ENCODE peak calls at places on chromosomes 2 and 18, in nine cellular contexts. X is iris pigment epithelial cell, T is RCC 7860, B is C1 segment of cervical spinal cord, V is T47D, P is GM03348, L is Kasumi-1, A is nucleus accumbens, D is NB4. F is an unnamed sample.

GRCh38 chr2:98701230-98701629 is 29.7 kb downstream of the MGAT4A start:
- DNase-seq in L (no peak), V (no peak), P (no peak), T (no peak), B (no peak), A (no peak), X (peak), D (no peak), F (no peak)

GRCh38 chr2:230447455-230448451 is 31.8 kb downstream of the SP100 start:
- DNase-seq in L (no peak), X (no peak), V (no peak), B (no peak), T (no peak), A (no peak), D (no peak), P (no peak), F (no peak)

GRCh38 chr2:12552092-12552491 is 164.6 kb upstream of the TRIB2 start:
- DNase-seq in T (no peak), X (no peak), V (no peak), B (no peak), P (no peak), A (no peak), L (peak), D (no peak), F (no peak)

GRCh38 chr2:25673170-25674002 is at the start of gene DTNB:
- DNase-seq in D (peak), A (peak), B (peak), X (peak), L (peak), P (peak), V (peak), T (peak), F (peak)

GRCh38 chr18:68150976-68151375 is 563.9 kb downstream of the TMX3 start:
- DNase-seq in A (no peak), V (no peak), B (no peak), X (no peak), L (no peak), D (no peak), P (no peak), T (no peak), F (no peak)

GRCh38 chr2:85843543-85843942 is 45.2 kb downstream of the ST3GAL5 start:
- DNase-seq in P (no peak), A (no peak), V (no peak), B (no peak), X (peak), L (peak), D (peak), T (peak), F (peak)

GRCh38 chr2:220076734-220077133 is 449.3 kb downstream of the SLC4A3 start:
- DNase-seq in T (no peak), V (peak), B (no peak), A (no peak), L (no peak), X (peak), P (peak), D (no peak), F (no peak)

GRCh38 chr2:206616141-206616540 is 26.1 kb upstream of the FAM237A start:
- DNase-seq in T (no peak), V (no peak), P (no peak), L (no peak), B (no peak), D (no peak), X (peak), A (no peak), F (no peak)

GRCh38 chr2:126766897-126767296 is 110.9 kb downstream of the GYPC start:
- DNase-seq in B (no peak), V (no peak), A (no peak), P (no peak), T (no peak), D (no peak), X (no peak), L (no peak), F (no peak)

GRCh38 chr2:18520605-18521031 is 39.8 kb downstream of the RDH14 start:
- DNase-seq in D (peak), V (peak), X (peak), T (peak), P (peak), L (peak), B (peak), A (peak), F (peak)

GRCh38 chr2:135657806-135658582 is 83.7 kb upstream of the UBXN4 start:
- DNase-seq in B (no peak), D (no peak), P (no peak), V (no peak), L (no peak), T (no peak), X (no peak), A (no peak), F (no peak)

GRCh38 chr2:239834143-239834542 is 191.0 kb downstream of the NDUFA10 start:
- DNase-seq in P (no peak), T (no peak), A (no peak), V (no peak), D (no peak), X (no peak), B (no peak), L (no peak), F (no peak)

GRCh38 chr2:35989523-35989922 is 366.1 kb upstream of the CRIM1 start:
- DNase-seq in X (peak), P (no peak), L (no peak), T (no peak), A (no peak), B (no peak), D (peak), V (no peak), F (no peak)

GRCh38 chr18:73891572-73892421 is 255.8 kb downstream of the FBXO15 start:
- DNase-seq in B (no peak), D (peak), P (no peak), T (no peak), V (peak), L (peak), A (no peak), X (no peak), F (no peak)

GRCh38 chr2:39118786-39119499 is 1.9 kb downstream of the SOS1 start:
- DNase-seq in L (peak), T (no peak), P (peak), A (no peak), D (peak), X (peak), B (no peak), V (no peak), F (no peak)

F was measured in BE2C.